ENCODE peak calls at places on chromosomes 13 and 19, in eight cellular contexts. B is iPS-NIHi11; C is effector CD4-positive, alpha-beta T cell; H is stimulated activated CD8-positive, alpha-beta memory T cell treated with anti-CD3 and anti-CD28 coated beads, Interleukin-2, amount 100 ng/mL, for 1 hour; A is LoVo; S is NCI-H1930; J is cardiac fibroblast; N is Kasumi-1. L is an unnamed sample.

GRCh38 chr19:4120531-4120930 is 3.4 kb downstream of the MAP2K2 start:
- DNase-seq in B (no peak), C (no peak), H (no peak), A (no peak), S (no peak), J (peak; percentile 74), N (no peak), L (no peak)

GRCh38 chr13:85755123-85755522 is 44.1 kb downstream of the SLITRK6 start:
- DNase-seq in B (no peak), C (no peak), H (no peak), A (no peak), S (no peak), J (no peak), N (no peak), L (no peak)

GRCh38 chr19:6802336-6803035 is 30.0 kb downstream of the VAV1 start:
- DNase-seq in B (no peak), C (peak; percentile 64), H (peak; percentile 64), A (no peak), S (no peak), J (peak; percentile 4), N (peak; percentile 98), L (peak; percentile 78)

GRCh38 chr19:56137405-56137804 is 3.7 kb upstream of the ZNF444 start:
- DNase-seq in B (no peak), C (no peak), H (no peak), A (no peak), S (no peak), J (no peak), N (no peak), L (no peak)

GRCh38 chr19:52398091-52398461 is 427 bp downstream of the ZNF528 start:
- DNase-seq in B (peak; percentile 12), C (no peak), H (no peak), A (no peak), S (no peak), J (peak; percentile 21), N (no peak), L (no peak)

GRCh38 chr13:32941368-32941767 is 74.9 kb upstream of the KL start:
- DNase-seq in B (no peak), C (no peak), H (no peak), A (no peak), S (no peak), J (peak; percentile 8), N (peak; percentile 42), L (no peak)

GRCh38 chr13:34869737-34870136 is 72.3 kb upstream of the NBEA start:
- DNase-seq in B (no peak), C (no peak), H (no peak), A (no peak), S (no peak), J (no peak), N (no peak), L (no peak)

GRCh38 chr19:19096641-19097627 is 33.1 kb downstream of the SLC25A42 start:
- DNase-seq in B (no peak), C (no peak), H (no peak), A (peak; percentile 58), S (no peak), J (no peak), N (no peak), L (no peak)

GRCh38 chr13:32314271-32314967 is 744 bp downstream of the ZAR1L start:
- DNase-seq in B (no peak), C (no peak), H (no peak), A (no peak), S (no peak), J (no peak), N (no peak), L (no peak)

GRCh38 chr19:45593520-45593919 is 8.5 kb downstream of the GPR4 start:
- DNase-seq in B (no peak), C (no peak), H (no peak), A (no peak), S (no peak), J (no peak), N (no peak), L (no peak)

GRCh38 chr13:49112782-49113525 is 107.2 kb upstream of the MLNR start:
- DNase-seq in B (peak; percentile 50), C (no peak), H (no peak), A (no peak), S (no peak), J (peak; percentile 16), N (peak; percentile 16), L (no peak)

L was measured in T-helper 22 cell.